ENCODE peak calls at places on chromosomes 5 and 9, in seven cellular contexts. S is neuronal stem cell, O is IMR-90, Q is H9, D is trophoblast cell, M is H1, P is mesenchymal stem cell. Y is an unnamed sample.

GRCh38 chr9:121671612-121672155 is 20.2 kb downstream of the DAB2IP start:
- DNase-seq in S (no peak), P (no peak), M (no peak), O (peak), D (peak), Q (no peak), Y (no peak)

GRCh38 chr5:102760815-102761214 is 5.7 kb downstream of the PAM start:
- DNase-seq in M (no peak), Q (no peak), P (peak), D (no peak), O (peak), S (no peak), Y (no peak)

GRCh38 chr5:149962040-149962439 is 1.5 kb downstream of the SLC26A2 start:
- DNase-seq in D (peak), P (peak), Q (no peak), S (no peak), M (no peak), O (peak), Y (peak)

GRCh38 chr5:61496406-61497307 is 164.6 kb downstream of the ZSWIM6 start:
- DNase-seq in S (peak), P (no peak), O (no peak), M (no peak), Q (no peak), D (no peak), Y (peak)

GRCh38 chr5:123120197-123120596 is 31.2 kb downstream of the PRDM6 start:
- DNase-seq in Q (no peak), P (peak), S (no peak), O (no peak), D (peak), M (no peak), Y (peak)

GRCh38 chr9:81964216-81965171 is 21.2 kb downstream of the SPATA31D3 start:
- DNase-seq in P (peak), Q (no peak), M (no peak), D (no peak), O (peak), S (no peak), Y (peak)

GRCh38 chr9:133946840-133947486 is 45.2 kb downstream of the VAV2 start:
- DNase-seq in S (no peak), D (no peak), Q (no peak), O (no peak), M (no peak), P (no peak), Y (no peak)

GRCh38 chr9:70170151-70170795 is 88.5 kb upstream of the SMC5 start:
- DNase-seq in P (no peak), Q (no peak), O (no peak), D (no peak), M (no peak), S (no peak), Y (no peak)

GRCh38 chr9:88534456-88535225 is at the start of gene NXNL2:
- DNase-seq in D (peak), M (no peak), Q (peak), P (peak), S (peak), O (peak), Y (peak)

GRCh38 chr9:136539427-136540412 is 6.1 kb downstream of the NOTCH1 start:
- DNase-seq in P (peak), S (no peak), D (peak), M (no peak), Q (peak), O (no peak), Y (peak)

GRCh38 chr9:6328103-6328502 is at the start of gene TPD52L3:
- DNase-seq in P (no peak), Q (no peak), O (no peak), M (no peak), D (no peak), S (no peak), Y (no peak)
- H2AK5ac ChIP-seq in P (no peak), Q (no peak), O (no peak), M (no peak), D (no peak), S (no peak), Y (no peak)

GRCh38 chr9:100534401-100534800 is 43.5 kb upstream of the CAVIN4 start:
- DNase-seq in O (no peak), Q (no peak), P (no peak), M (no peak), D (no peak), S (no peak), Y (no peak)
- H2AK5ac ChIP-seq in O (no peak), Q (no peak), P (no peak), M (no peak), D (no peak), S (no peak), Y (no peak)

DNA sequence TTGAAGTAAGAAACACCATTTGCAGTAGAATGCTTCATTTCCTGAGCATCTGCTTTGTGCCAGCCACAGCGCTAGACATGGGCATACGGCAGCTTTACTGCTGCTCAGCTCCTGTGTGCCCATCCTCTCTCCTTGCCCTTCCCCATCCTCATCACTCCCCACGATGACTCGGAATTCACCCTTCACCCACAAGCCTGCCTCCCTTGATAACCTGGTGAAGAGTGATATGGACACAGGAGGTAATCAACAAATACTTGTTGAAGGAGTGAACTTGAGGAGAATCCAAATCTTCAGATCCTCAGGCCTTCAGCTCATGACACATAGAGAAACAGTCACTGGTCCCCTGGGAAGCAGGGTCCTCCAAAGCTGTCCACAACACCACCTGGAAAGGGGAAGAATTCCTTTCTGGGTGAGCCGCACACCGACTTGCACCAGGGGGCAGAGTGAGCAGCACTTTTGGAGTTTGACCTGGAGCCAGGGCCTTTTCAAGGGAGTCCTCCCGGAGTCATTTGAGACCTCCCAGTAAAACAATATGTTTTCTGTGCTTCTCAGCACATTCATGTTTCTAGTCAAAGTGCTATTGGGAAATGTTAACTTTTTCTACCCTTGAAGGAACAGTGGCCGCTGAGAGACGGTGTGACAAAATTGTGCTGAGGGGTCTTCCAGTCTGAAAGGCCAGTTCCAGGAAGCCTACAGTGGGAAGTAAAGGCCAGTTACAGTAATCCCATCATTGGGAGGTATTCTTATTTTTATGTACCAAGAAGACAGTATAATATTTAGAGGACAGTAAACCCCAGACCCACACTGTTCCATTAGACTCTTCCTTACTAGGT is 332.3 kb downstream of the CWC27 start:
- DNase-seq in O (peak), M (peak), S (peak), D (peak), P (peak), Q (peak), Y (peak)
- H2AK5ac ChIP-seq in O (peak), M (no peak), S (peak), D (peak), P (no peak), Q (no peak), Y (no peak)

GRCh38 chr9:129142115-129142514 is 30.9 kb downstream of the PTPA start:
- DNase-seq in Q (no peak), D (no peak), P (no peak), S (no peak), M (no peak), O (no peak), Y (no peak)
- H2AK5ac ChIP-seq in Q (no peak), D (peak), P (peak), S (peak), M (peak), O (peak), Y (no peak)

GRCh38 chr9:90916147-90916734 is 114.6 kb downstream of the SYK start:
- DNase-seq in Q (no peak), M (no peak), S (no peak), P (peak), O (peak), D (peak), Y (no peak)

GRCh38 chr9:90919883-90920282 is 118.3 kb downstream of the SYK start:
- DNase-seq in S (no peak), Q (no peak), D (no peak), P (no peak), O (no peak), M (no peak), Y (no peak)

GRCh38 chr9:90914196-90914595 is 112.6 kb downstream of the SYK start:
- DNase-seq in O (no peak), P (no peak), S (no peak), Q (no peak), M (no peak), D (no peak), Y (no peak)

GRCh38 chr9:90915693-90916092 is 114.1 kb downstream of the SYK start:
- DNase-seq in Q (peak), S (no peak), M (no peak), O (peak), P (peak), D (peak), Y (peak)

GRCh38 chr9:90914868-90915483 is 113.4 kb downstream of the SYK start:
- DNase-seq in Q (peak), P (peak), M (peak), O (peak), S (peak), D (peak), Y (peak)
- H2AK5ac ChIP-seq in Q (no peak), P (no peak), M (no peak), O (peak), S (no peak), D (no peak), Y (no peak)

GRCh38 chr9:129720181-129720864 is 32.5 kb downstream of the PTGES start:
- DNase-seq in O (no peak), D (peak), S (no peak), P (no peak), Q (peak), M (no peak), Y (peak)
- H2AK5ac ChIP-seq in O (peak), D (no peak), S (no peak), P (no peak), Q (no peak), M (no peak), Y (no peak)

GRCh38 chr5:126368239-126368812 is 54.9 kb upstream of the GRAMD2B start:
- DNase-seq in M (peak), P (no peak), Q (peak), S (peak), O (peak), D (peak), Y (peak)

GRCh38 chr5:126373621-126374416 is 49.4 kb upstream of the GRAMD2B start:
- DNase-seq in M (no peak), S (no peak), O (no peak), Q (no peak), P (peak), D (peak), Y (no peak)

GRCh38 chr5:126370796-126371718 is 52.2 kb upstream of the GRAMD2B start:
- DNase-seq in O (peak), Q (peak), M (no peak), D (no peak), S (no peak), P (no peak), Y (no peak)

GRCh38 chr5:126369083-126369482 is 54.1 kb upstream of the GRAMD2B start:
- DNase-seq in D (no peak), O (no peak), M (no peak), Q (no peak), S (no peak), P (no peak), Y (no peak)

GRCh38 chr5:126369995-126370731 is 53.0 kb upstream of the GRAMD2B start:
- DNase-seq in M (no peak), S (no peak), D (peak), Q (no peak), O (peak), P (peak), Y (peak)
- H2AK5ac ChIP-seq in M (no peak), S (no peak), D (no peak), Q (no peak), O (no peak), P (no peak), Y (no peak)

GRCh38 chr9:124695280-124695890 is 75.7 kb downstream of the NR6A1 start:
- DNase-seq in P (peak), D (peak), Q (no peak), S (no peak), O (peak), M (no peak), Y (no peak)
- H2AK5ac ChIP-seq in P (no peak), D (no peak), Q (no peak), S (no peak), O (peak), M (no peak), Y (no peak)